ENCODE peak calls at places on chromosomes 6 and 20, in nine cellular contexts. D is activated effector memory CD4-positive, alpha-beta T cell treated with anti-CD3 and anti-CD28 coated beads, Interleukin-2, amount 50 U/mL, for 16 hours; K is HTR-8/SVneo; O is RWPE1; L is stimulated activated CD4-positive, alpha-beta T cell treated with anti-CD3 and anti-CD28 coated beads, TNF-alpha, amount 100 ng/mL, for 24 hours; M is caudate nucleus; Z is heart right ventricle; X is fibroblast of the aortic adventitia; P is ACHN. R is an unnamed sample.

GRCh38 chr6:169887529-169888140 is 136.2 kb downstream of the ERMARD start:
- DNase-seq in P (no peak), D (no peak), L (no peak), O (peak; percentile 50), K (no peak), M (no peak), X (no peak), Z (no peak), R (no peak)

GRCh38 chr6:38935051-38935450 is 113.5 kb upstream of the GLP1R start:
- DNase-seq in M (no peak), O (no peak), Z (no peak), K (no peak), X (no peak), D (no peak), L (no peak), P (no peak), R (no peak)

GRCh38 chr20:20241966-20242365 is 125.9 kb upstream of the INSM1 start:
- DNase-seq in O (no peak), L (no peak), X (no peak), P (no peak), D (no peak), Z (no peak), M (no peak), K (no peak), R (no peak)

GRCh38 chr20:52145587-52145986 is 46.0 kb downstream of the ZFP64 start:
- DNase-seq in L (no peak), D (no peak), O (no peak), M (no peak), P (no peak), K (no peak), Z (no peak), X (no peak), R (no peak)

GRCh38 chr6:135520781-135521180 is 23.2 kb upstream of the AHI1 start:
- DNase-seq in P (no peak), O (no peak), X (no peak), Z (no peak), D (no peak), K (peak; percentile 11), M (no peak), L (no peak), R (no peak)

GRCh38 chr6:135938588-135939215 is 87.2 kb downstream of the PDE7B start:
- DNase-seq in L (no peak), X (peak; percentile 79), K (no peak), D (no peak), M (no peak), P (peak; percentile 2), O (no peak), Z (peak; percentile 36), R (peak; percentile 3)

GRCh38 chr6:7725412-7725811 is 487 bp upstream of the BMP6 start:
- DNase-seq in M (no peak), D (no peak), O (no peak), P (no peak), X (no peak), K (no peak), L (no peak), Z (no peak), R (no peak)

GRCh38 chr20:50569864-50570836 is 60.0 kb downstream of the PTPN1 start:
- DNase-seq in L (no peak), X (peak; percentile 41), D (peak; percentile 75), O (no peak), Z (no peak), P (peak; percentile 55), K (no peak), M (no peak), R (peak; percentile 75)

GRCh38 chr20:7285918-7286556 is 518.6 kb downstream of the BMP2 start:
- DNase-seq in L (no peak), K (peak; percentile 2), Z (peak; percentile 76), X (peak; percentile 96), P (peak; percentile 72), O (peak; percentile 65), M (peak; percentile 26), D (no peak), R (peak; percentile 60)

GRCh38 chr20:58202039-58202438 is 26.4 kb downstream of the ANKRD60 start:
- DNase-seq in O (no peak), P (no peak), Z (no peak), M (no peak), K (no peak), D (no peak), L (no peak), X (no peak), R (no peak)

GRCh38 chr6:157649311-157650260 is 173.5 kb upstream of the SNX9 start:
- DNase-seq in D (no peak), L (no peak), M (no peak), P (no peak), Z (no peak), O (no peak), K (no peak), X (no peak), R (no peak)

GRCh38 chr20:50561379-50562078 is 51.3 kb downstream of the PTPN1 start:
- DNase-seq in X (peak; percentile 94), D (peak; percentile 87), Z (no peak), K (peak; percentile 99), M (peak; percentile 64), L (peak; percentile 44), O (peak; percentile 98), P (peak; percentile 89), R (peak; percentile 88)

GRCh38 chr20:50041238-50041915 is 58.6 kb downstream of the SNAI1 start:
- DNase-seq in P (no peak), X (no peak), Z (no peak), M (no peak), D (no peak), K (no peak), L (no peak), O (no peak), R (peak; percentile 84)

GRCh38 chr6:159977242-159978214 is 8.6 kb downstream of the IGF2R start:
- DNase-seq in Z (peak; percentile 85), P (no peak), O (no peak), M (no peak), D (no peak), X (peak; percentile 79), K (no peak), L (no peak), R (no peak)

GRCh38 chr6:8429821-8430220 is 5.5 kb downstream of the SLC35B3 start:
- DNase-seq in Z (no peak), D (no peak), P (no peak), K (no peak), M (no peak), L (no peak), X (no peak), O (no peak), R (no peak)

GRCh38 chr20:58649288-58650180 is 1.5 kb upstream of the STX16 start:
- DNase-seq in M (no peak), D (peak; percentile 81), L (no peak), O (no peak), P (no peak), K (no peak), X (no peak), Z (peak; percentile 30), R (no peak)

GRCh38 chr6:116349216-116349615 is 21.5 kb upstream of the DSE start:
- DNase-seq in M (no peak), P (no peak), Z (no peak), X (no peak), L (no peak), D (no peak), O (no peak), K (no peak), R (no peak)

GRCh38 chr20:1993986-1994385 is at the start of gene PDYN:
- DNase-seq in O (no peak), X (no peak), M (no peak), P (no peak), L (no peak), D (no peak), K (no peak), Z (no peak), R (no peak)

GRCh38 chr20:59770270-59770669 is 163.2 kb downstream of the SYCP2 start:
- DNase-seq in D (no peak), O (peak; percentile 67), K (no peak), Z (no peak), L (no peak), P (peak; percentile 1), M (no peak), X (no peak), R (peak; percentile 8)

GRCh38 chr20:53402233-53403005 is 191.2 kb downstream of the ZNF217 start:
- DNase-seq in K (no peak), Z (no peak), D (no peak), M (no peak), P (no peak), L (no peak), O (no peak), X (no peak), R (no peak)

GRCh38 chr6:142339969-142340368 is 38.2 kb downstream of the ADGRG6 start:
- DNase-seq in M (no peak), P (no peak), Z (no peak), D (no peak), O (no peak), K (no peak), L (no peak), X (no peak), R (no peak)

GRCh38 chr20:51430198-51430950 is 112.1 kb downstream of the NFATC2 start:
- DNase-seq in M (no peak), X (no peak), Z (no peak), D (no peak), P (no peak), O (no peak), L (no peak), K (no peak), R (no peak)

GRCh38 chr6:168206681-168207274 is 112.8 kb downstream of the DACT2 start:
- DNase-seq in L (no peak), D (no peak), O (no peak), X (no peak), K (no peak), M (no peak), P (no peak), Z (no peak), R (no peak)

GRCh38 chr6:32087574-32088486 is 21.3 kb downstream of the TNXB start:
- DNase-seq in K (no peak), O (peak; percentile 65), X (peak; percentile 68), L (peak; percentile 36), Z (peak; percentile 90), M (no peak), D (peak; percentile 86), P (no peak), R (peak; percentile 68)

GRCh38 chr6:43579171-43579570 is 3.2 kb downstream of the POLH start:
- DNase-seq in O (no peak), X (no peak), M (no peak), L (no peak), P (peak; percentile 67), Z (no peak), D (no peak), K (no peak), R (peak; percentile 81)

GRCh38 chr6:137692806-137693205 is 174.3 kb upstream of the TNFAIP3 start:
- DNase-seq in D (no peak), X (peak; percentile 42), Z (no peak), L (no peak), O (no peak), K (no peak), P (peak; percentile 73), M (no peak), R (no peak)

GRCh38 chr6:46876126-46876525 is 45.6 kb downstream of the ADGRF5 start:
- DNase-seq in M (no peak), X (peak; percentile 24), P (no peak), D (no peak), Z (peak; percentile 37), K (peak; percentile 18), L (no peak), O (peak; percentile 92), R (peak; percentile 98)

GRCh38 chr20:24870876-24871275 is 78.2 kb upstream of the CST7 start:
- DNase-seq in O (no peak), P (no peak), D (no peak), Z (no peak), X (no peak), L (no peak), M (no peak), K (no peak), R (no peak)

GRCh38 chr6:144248470-144249301 is 36.4 kb upstream of the UTRN start:
- DNase-seq in P (no peak), M (no peak), X (peak; percentile 96), Z (no peak), O (no peak), K (no peak), D (no peak), L (no peak), R (peak; percentile 69)

GRCh38 chr6:16493112-16493511 is 254.7 kb downstream of the GMPR start:
- DNase-seq in M (no peak), K (no peak), L (no peak), O (no peak), P (no peak), D (no peak), Z (no peak), X (no peak), R (no peak)

GRCh38 chr20:33773412-33774089 is 37.6 kb upstream of the CHMP4B start:
- DNase-seq in P (no peak), D (no peak), M (no peak), O (no peak), Z (no peak), K (no peak), X (no peak), L (no peak), R (no peak)